ENCODE peak calls at places on chromosomes 1 and 21, in eight cellular contexts. K is H9; J is neuronal stem cell; R is brain microvascular endothelial cell; T is cardiac muscle cell; F is fibroblast of lung; M is HCT116; P is CD4-positive, CD25-positive, alpha-beta regulatory T cell. N is an unnamed sample.

GRCh38 chr1:53957231-53957818 is 11.2 kb downstream of the LRRC42 start:
- DNase-seq in T (no peak), K (no peak), P (no peak), J (no peak), F (no peak), R (no peak), M (peak), N (peak)

GRCh38 chr1:7810395-7810794 is 26.3 kb downstream of the PER3 start:
- DNase-seq in T (no peak), K (no peak), M (peak), J (no peak), F (peak), R (peak), P (no peak), N (no peak)

GRCh38 chr1:26537951-26538352 is 8.4 kb downstream of the RPS6KA1 start:
- DNase-seq in J (no peak), P (peak), M (no peak), K (peak), F (peak), R (peak), T (no peak), N (peak)

GRCh38 chr1:30014031-30014430 is 709.4 kb downstream of the MATN1 start:
- DNase-seq in P (no peak), J (no peak), M (no peak), K (no peak), R (no peak), F (no peak), T (no peak), N (no peak)

GRCh38 chr1:106699436-106699835 is 357.0 kb upstream of the PRMT6 start:
- DNase-seq in J (no peak), F (peak), P (no peak), R (no peak), T (no peak), K (no peak), M (no peak), N (no peak)

GRCh38 chr21:37579356-37579755 is 212.8 kb downstream of the DYRK1A start:
- DNase-seq in K (no peak), M (no peak), P (no peak), F (no peak), J (no peak), T (no peak), R (no peak), N (no peak)

GRCh38 chr1:98277111-98277510 is 356.3 kb upstream of the DPYD start:
- DNase-seq in F (peak), P (no peak), J (no peak), M (no peak), K (no peak), T (no peak), R (peak), N (no peak)

GRCh38 chr1:240737761-240738265 is 125.9 kb upstream of the GREM2 start:
- DNase-seq in R (no peak), T (no peak), M (no peak), P (no peak), K (no peak), F (no peak), J (no peak), N (no peak)

GRCh38 chr1:48246727-48247126 is 24.2 kb downstream of the SLC5A9 start:
- DNase-seq in T (no peak), P (no peak), J (no peak), M (no peak), F (no peak), K (no peak), R (no peak), N (no peak)

GRCh38 chr1:51297401-51298321 is 32.7 kb downstream of the TTC39A start:
- DNase-seq in R (no peak), P (no peak), F (no peak), M (no peak), K (no peak), J (no peak), T (no peak), N (no peak)

GRCh38 chr1:240732390-240732789 is 120.4 kb upstream of the GREM2 start:
- DNase-seq in R (peak), P (peak), T (peak), M (peak), F (peak), K (no peak), J (peak), N (peak)

GRCh38 chr1:93114403-93114802 is 35.3 kb downstream of the MTF2 start:
- DNase-seq in R (no peak), J (no peak), F (peak), K (no peak), P (no peak), M (no peak), T (no peak), N (no peak)

GRCh38 chr21:41677671-41678015 is 89.2 kb downstream of the RIPK4 start:
- DNase-seq in P (no peak), K (no peak), F (no peak), T (no peak), M (no peak), R (no peak), J (no peak), N (no peak)

GRCh38 chr1:31572323-31573104 is 3.8 kb upstream of the TINAGL1 start:
- DNase-seq in T (no peak), F (peak), J (no peak), R (no peak), K (no peak), P (no peak), M (no peak), N (no peak)

GRCh38 chr1:177611402-177611801 is 358.5 kb downstream of the SEC16B start:
- DNase-seq in T (peak), J (no peak), P (no peak), K (no peak), M (no peak), R (no peak), F (no peak), N (no peak)

GRCh38 chr1:151009206-151009587 is 948 bp downstream of the PRUNE1 start:
- DNase-seq in P (no peak), J (no peak), K (no peak), T (no peak), R (peak), M (no peak), F (peak), N (no peak)

GRCh38 chr1:35390600-35391494 is 122.3 kb downstream of the ZMYM4 start:
- DNase-seq in R (no peak), J (no peak), K (peak), M (no peak), T (no peak), P (no peak), F (no peak), N (peak)

GRCh38 chr1:19845166-19845954 is 30.3 kb upstream of the RNF186 start:
- DNase-seq in P (no peak), J (no peak), K (no peak), T (no peak), R (no peak), F (peak), M (no peak), N (no peak)

GRCh38 chr1:108661030-108661609 is at the start of gene HENMT1:
- DNase-seq in F (peak), J (peak), R (peak), P (peak), K (peak), M (no peak), T (peak), N (peak)

GRCh38 chr1:27102707-27103468 is 52.0 kb downstream of the SLC9A1 start:
- DNase-seq in M (no peak), T (peak), K (peak), R (peak), J (peak), F (peak), P (peak), N (peak)

GRCh38 chr21:46006547-46007497 is 25.3 kb downstream of the COL6A1 start:
- DNase-seq in P (no peak), T (no peak), R (no peak), J (no peak), F (no peak), K (peak), M (no peak), N (no peak)

GRCh38 chr1:76374111-76374510 is 299.6 kb downstream of the ST6GALNAC3 start:
- DNase-seq in K (no peak), M (no peak), J (no peak), T (no peak), P (no peak), F (no peak), R (no peak), N (no peak)

GRCh38 chr1:238898856-238899255 is 487.5 kb upstream of the CHRM3 start:
- DNase-seq in R (no peak), K (no peak), T (no peak), J (no peak), P (no peak), F (no peak), M (no peak), N (no peak)

GRCh38 chr21:34965200-34966174 is 83.6 kb downstream of the RUNX1 start:
- DNase-seq in T (no peak), J (no peak), R (no peak), M (no peak), K (no peak), F (peak), P (no peak), N (no peak)

GRCh38 chr1:15667362-15667761 is 16.8 kb upstream of the PLEKHM2 start:
- DNase-seq in R (no peak), J (no peak), F (no peak), T (no peak), M (no peak), P (no peak), K (no peak), N (no peak)

GRCh38 chr1:168293372-168293771 is 12.7 kb downstream of the TBX19 start:
- DNase-seq in K (no peak), T (no peak), F (peak), M (no peak), P (no peak), J (no peak), R (no peak), N (no peak)

GRCh38 chr1:219945795-219946194 is 17.4 kb upstream of the SLC30A10 start:
- DNase-seq in K (no peak), J (no peak), P (no peak), T (no peak), F (no peak), R (no peak), M (no peak), N (no peak)

GRCh38 chr1:161137881-161138280 is 5.4 kb upstream of the DEDD start:
- DNase-seq in R (no peak), T (no peak), F (no peak), K (no peak), J (no peak), P (no peak), M (no peak), N (peak)

GRCh38 chr1:193674292-193674944 is 488.0 kb upstream of the B3GALT2 start:
- DNase-seq in P (no peak), K (no peak), J (no peak), M (no peak), R (peak), F (peak), T (no peak), N (no peak)

GRCh38 chr1:92419642-92420041 is 67.1 kb downstream of the GFI1 start:
- DNase-seq in F (no peak), R (no peak), J (no peak), K (no peak), P (no peak), M (no peak), T (no peak), N (no peak)

GRCh38 chr1:95916616-95917015 is 682.6 kb downstream of the RWDD3 start:
- DNase-seq in K (no peak), T (no peak), M (no peak), J (no peak), R (no peak), P (no peak), F (peak), N (peak)

GRCh38 chr1:154329551-154330131 is 4.3 kb downstream of the ATP8B2 start:
- DNase-seq in K (no peak), F (no peak), M (no peak), T (no peak), P (peak), R (no peak), J (no peak), N (peak)

GRCh38 chr1:177914603-177915002 is 55.3 kb downstream of the SEC16B start:
- DNase-seq in R (no peak), J (no peak), M (no peak), T (no peak), P (no peak), K (no peak), F (no peak), N (no peak)

GRCh38 chr1:168603501-168604107 is 27.2 kb downstream of the XCL1 start:
- DNase-seq in F (peak), K (peak), R (peak), J (peak), M (peak), P (peak), T (peak), N (peak)

GRCh38 chr21:31282095-31282709 is 61.9 kb downstream of the TIAM1 start:
- DNase-seq in K (no peak), R (peak), P (no peak), T (peak), F (peak), M (peak), J (no peak), N (no peak)

GRCh38 chr21:32508558-32508957 is 76.8 kb downstream of the TCP10L start:
- DNase-seq in M (no peak), T (peak), P (no peak), F (no peak), R (no peak), K (no peak), J (no peak), N (no peak)

GRCh38 chr1:156910309-156910782 is 10.1 kb upstream of the LRRC71 start:
- DNase-seq in T (peak), F (no peak), P (peak), J (no peak), K (peak), M (no peak), R (no peak), N (peak)

GRCh38 chr1:1614954-1615255 is 395 bp upstream of the MIB2 start:
- DNase-seq in K (no peak), J (no peak), R (no peak), F (no peak), T (no peak), M (no peak), P (no peak), N (no peak)
- H3K27ac ChIP-seq in K (no peak), J (peak), R (peak), F (peak), T (peak), M (peak), P (peak), N (peak)

GRCh38 chr1:119268879-119269278 is 99.7 kb upstream of the HAO2 start:
- DNase-seq in R (no peak), T (no peak), P (no peak), F (no peak), M (no peak), J (no peak), K (no peak), N (no peak)

GRCh38 chr1:119266386-119266785 is 102.2 kb upstream of the HAO2 start:
- DNase-seq in K (no peak), P (no peak), F (no peak), M (no peak), T (no peak), J (no peak), R (no peak), N (no peak)

DNA sequence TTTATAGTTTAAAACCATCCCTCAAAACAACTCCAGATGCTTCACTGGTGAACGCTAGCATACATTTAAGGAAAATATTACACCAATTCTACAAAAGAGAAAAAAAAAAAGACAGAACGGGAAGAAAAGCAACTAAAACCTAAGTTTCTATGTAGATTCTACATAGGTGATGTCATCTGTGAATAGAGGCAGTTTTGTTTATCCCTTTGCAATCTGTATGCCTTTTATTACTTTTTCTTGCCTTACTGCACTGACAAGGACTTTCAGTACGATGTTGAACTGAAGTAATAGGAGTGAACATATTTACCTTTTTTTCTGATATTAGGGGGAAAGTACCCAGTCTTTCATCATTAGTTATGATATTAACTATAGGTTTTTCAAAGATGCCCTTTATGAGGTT is 101.7 kb upstream of the HAO2 start:
- DNase-seq in P (no peak), R (no peak), M (no peak), K (no peak), T (no peak), F (no peak), J (no peak), N (no peak)
- H3K27ac ChIP-seq in P (no peak), R (no peak), M (no peak), K (no peak), T (no peak), F (no peak), J (no peak), N (no peak)

GRCh38 chr1:204447736-204448135 is 36.1 kb upstream of the PPP1R15B start:
- DNase-seq in M (no peak), F (no peak), J (no peak), K (no peak), R (no peak), P (no peak), T (no peak), N (no peak)
- H3K27ac ChIP-seq in M (no peak), F (no peak), J (no peak), K (no peak), R (no peak), P (no peak), T (peak), N (no peak)

DNA sequence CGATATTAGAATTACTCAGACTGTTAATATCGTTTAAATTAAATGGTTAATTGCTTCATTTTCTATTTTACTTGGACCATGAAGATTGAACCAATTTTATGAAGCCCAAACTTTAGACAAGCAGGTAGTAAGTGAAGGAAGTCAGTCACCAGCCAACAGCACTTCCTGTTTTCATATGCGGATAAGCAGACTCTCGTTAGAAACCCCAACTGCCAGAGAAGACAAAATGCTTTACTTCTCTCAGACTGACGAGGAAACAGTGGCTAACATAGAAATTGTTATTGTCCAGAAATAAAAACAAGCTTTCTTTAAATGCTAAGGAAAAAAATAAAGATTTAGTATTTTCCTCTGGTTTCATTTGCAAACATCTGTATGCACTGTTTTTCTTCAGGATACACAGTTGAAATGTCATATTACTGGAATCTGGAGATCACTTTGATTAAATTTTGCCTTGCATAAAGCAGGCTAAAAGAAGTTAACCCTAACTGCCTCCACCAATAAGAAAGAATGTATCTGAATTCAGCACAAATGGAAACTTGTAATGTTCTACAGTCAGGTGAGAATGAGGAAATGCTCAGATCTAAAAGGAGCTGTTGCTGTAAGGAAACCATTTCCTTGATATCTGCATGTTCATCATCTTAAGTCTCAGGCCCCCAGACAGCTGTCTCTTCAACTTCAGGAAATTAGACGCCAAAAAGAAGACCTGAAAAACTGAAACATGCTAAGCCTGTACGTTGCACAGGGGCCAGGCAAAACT is 129.8 kb upstream of the SAMSN1 start:
- DNase-seq in F (no peak), M (no peak), P (peak), R (no peak), T (no peak), J (no peak), K (no peak), N (no peak)
- H3K27ac ChIP-seq in F (no peak), M (no peak), P (peak), R (no peak), T (no peak), J (no peak), K (no peak), N (no peak)

GRCh38 chr1:147287133-147287865 is 44.8 kb downstream of the CHD1L start:
- DNase-seq in K (no peak), J (no peak), R (no peak), F (peak), P (no peak), T (no peak), M (no peak), N (no peak)
- H3K27ac ChIP-seq in K (no peak), J (no peak), R (no peak), F (no peak), P (no peak), T (no peak), M (no peak), N (no peak)

GRCh38 chr1:2520206-2520605 is 6.2 kb downstream of the PANK4 start:
- DNase-seq in T (no peak), K (no peak), R (no peak), P (no peak), J (no peak), M (no peak), F (no peak), N (no peak)
- H3K27ac ChIP-seq in T (no peak), K (no peak), R (no peak), P (no peak), J (no peak), M (no peak), F (no peak), N (no peak)